ENCODE peak calls at places on chromosomes 1 and 21, in six cellular contexts. Q, R, X, E, H and P are unnamed samples.
A peak's percentile ranks its signal among the peaks of the same experiment; 100 is the strongest.

GRCh38 chr1:225470691-225471452 is 43.0 kb upstream of the LBR start:
- DNase-seq in Q (peak; percentile 55), R (no peak), X (peak; percentile 76), E (no peak), H (no peak), P (no peak)

GRCh38 chr1:56911098-56911497 is 54.7 kb downstream of the C8B start:
- DNase-seq in Q (no peak), R (no peak), X (no peak), E (no peak), H (peak; percentile 31), P (no peak)

GRCh38 chr21:45537746-45538291 is 4.4 kb downstream of the SLC19A1 start:
- DNase-seq in Q (peak; percentile 45), R (no peak), X (peak; percentile 72), E (no peak), H (no peak), P (no peak)

GRCh38 chr1:208248254-208248935 is 4.2 kb upstream of the PLXNA2 start:
- DNase-seq in Q (no peak), R (no peak), X (peak; percentile 77), E (no peak), H (no peak), P (no peak)

GRCh38 chr1:18434041-18434440 is 46.7 kb upstream of the KLHDC7A start:
- DNase-seq in Q (no peak), R (no peak), X (peak; percentile 39), E (no peak), H (no peak), P (no peak)

GRCh38 chr1:167272375-167272957 is 51.8 kb downstream of the POU2F1 start:
- DNase-seq in Q (no peak), R (no peak), X (no peak), E (no peak), H (no peak), P (no peak)

GRCh38 chr1:31937300-31938183 is 626 bp downstream of the PTP4A2 start:
- DNase-seq in Q (peak; percentile 91), R (peak; percentile 87), X (peak; percentile 96), E (peak; percentile 75), H (peak; percentile 60), P (peak; percentile 56)

GRCh38 chr1:171217658-171218443 is 30.4 kb upstream of the FMO1 start:
- DNase-seq in Q (no peak), R (no peak), X (no peak), E (no peak), H (no peak), P (no peak)

GRCh38 chr1:154474802-154475201 is 27.2 kb upstream of the TDRD10 start:
- DNase-seq in Q (no peak), R (no peak), X (peak; percentile 75), E (peak; percentile 92), H (peak; percentile 74), P (no peak)

GRCh38 chr21:35528109-35529042 is 479.3 kb upstream of the RUNX1 start:
- DNase-seq in Q (peak; percentile 64), R (peak; percentile 36), X (no peak), E (peak; percentile 19), H (peak; percentile 44), P (no peak)

GRCh38 chr1:167103236-167103894 is 9.5 kb downstream of the STYXL2 start:
- DNase-seq in Q (no peak), R (no peak), X (no peak), E (no peak), H (no peak), P (no peak)

GRCh38 chr1:204578867-204579664 is 62.9 kb downstream of the MDM4 start:
- DNase-seq in Q (peak; percentile 62), R (peak; percentile 48), X (no peak), E (peak; percentile 27), H (peak; percentile 30), P (no peak)

GRCh38 chr1:51313268-51313852 is 17.0 kb downstream of the TTC39A start:
- DNase-seq in Q (no peak), R (no peak), X (no peak), E (no peak), H (no peak), P (no peak)

GRCh38 chr1:8880068-8880676 is 1.7 kb upstream of the ENO1 start:
- DNase-seq in Q (peak; percentile 87), R (no peak), X (no peak), E (peak; percentile 74), H (peak; percentile 98), P (no peak)

GRCh38 chr21:35925497-35925896 is 134.8 kb downstream of the SETD4 start:
- DNase-seq in Q (no peak), R (no peak), X (no peak), E (no peak), H (peak; percentile 37), P (no peak)

GRCh38 chr1:39427369-39427768 is 64.1 kb upstream of the BMP8A start:
- DNase-seq in Q (no peak), R (no peak), X (no peak), E (no peak), H (no peak), P (no peak)

GRCh38 chr21:41316641-41317392 is at the start of gene FAM3B:
- DNase-seq in Q (no peak), R (no peak), X (no peak), E (no peak), H (no peak), P (peak; percentile 60)

GRCh38 chr1:3222042-3222692 is 153.2 kb downstream of the PRDM16 start:
- DNase-seq in Q (peak; percentile 90), R (no peak), X (no peak), E (peak; percentile 77), H (no peak), P (peak; percentile 54)

GRCh38 chr1:54379481-54380284 is 26.5 kb downstream of the SSBP3 start:
- DNase-seq in Q (peak; percentile 75), R (peak; percentile 69), X (no peak), E (no peak), H (no peak), P (no peak)

GRCh38 chr1:32335951-32336867 is at the start of gene MARCKSL1:
- DNase-seq in Q (peak; percentile 80), R (peak; percentile 95), X (peak; percentile 95), E (peak; percentile 85), H (peak; percentile 61), P (peak; percentile 88)

GRCh38 chr21:36247316-36247715 is 72.7 kb upstream of the MORC3 start:
- DNase-seq in Q (no peak), R (no peak), X (no peak), E (no peak), H (peak; percentile 9), P (no peak)

GRCh38 chr1:204685236-204686006 is at the start of gene LRRN2:
- DNase-seq in Q (peak; percentile 55), R (peak; percentile 60), X (no peak), E (peak; percentile 69), H (no peak), P (peak; percentile 19)

GRCh38 chr1:91440845-91441244 is 36.2 kb upstream of the HFM1 start:
- DNase-seq in Q (no peak), R (no peak), X (no peak), E (no peak), H (peak; percentile 26), P (no peak)
- TF ChIP-seq CTCF in Q (no peak), R (no peak), X (no peak), E (no peak), H (peak; percentile 26), P (no peak)

GRCh38 chr1:209249785-209250441 is 333.6 kb upstream of the CAMK1G start:
- DNase-seq in Q (no peak), R (no peak), X (no peak), E (no peak), H (no peak), P (no peak)

GRCh38 chr1:209249280-209249670 is 334.2 kb upstream of the CAMK1G start:
- DNase-seq in Q (no peak), R (no peak), X (no peak), E (no peak), H (no peak), P (no peak)

GRCh38 chr1:209248649-209249279 is 334.8 kb upstream of the CAMK1G start:
- DNase-seq in Q (no peak), R (no peak), X (no peak), E (peak; percentile 55), H (peak; percentile 71), P (peak; percentile 39)

GRCh38 chr1:209246660-209247059 is 336.9 kb upstream of the CAMK1G start:
- DNase-seq in Q (no peak), R (no peak), X (no peak), E (no peak), H (peak; percentile 19), P (no peak)

DNA sequence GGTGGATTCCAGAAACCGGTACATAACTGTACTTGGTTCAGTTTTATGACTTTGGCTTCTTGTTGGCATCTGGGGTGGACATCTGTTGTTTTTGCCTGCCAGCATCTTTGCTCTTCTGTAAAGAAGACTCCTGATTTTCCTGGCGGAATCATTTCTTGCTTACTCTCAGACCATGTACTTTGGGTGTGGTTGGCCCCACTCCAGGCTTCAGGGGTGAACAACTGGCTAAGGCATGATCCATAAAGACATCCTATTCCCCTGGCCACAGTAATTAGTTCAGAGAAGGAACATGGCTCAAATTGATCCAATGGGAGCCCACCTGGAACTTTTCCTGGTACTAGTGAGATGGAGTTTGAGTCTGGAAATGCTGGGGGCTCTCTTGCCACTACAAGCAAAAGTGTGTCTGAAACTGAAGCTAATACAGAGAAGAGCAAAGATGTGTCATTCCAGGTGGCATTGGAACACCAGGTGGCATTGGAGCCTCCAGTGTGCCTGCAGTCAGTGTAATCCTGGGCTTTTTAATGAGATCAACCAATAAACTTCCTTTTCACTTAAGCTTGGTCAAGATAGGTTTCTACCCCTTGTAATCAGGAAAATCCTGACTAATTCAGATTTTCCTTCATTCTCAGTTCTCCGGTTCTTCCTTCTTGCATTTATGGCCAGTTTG is 332.4 kb upstream of the CAMK1G start:
- DNase-seq in Q (no peak), R (no peak), X (no peak), E (no peak), H (no peak), P (no peak)
- TF ChIP-seq CTCF in Q (no peak), R (no peak), X (no peak), E (no peak), H (no peak), P (no peak)

GRCh38 chr1:156055343-156055645 is 712 bp downstream of the LAMTOR2 start:
- DNase-seq in Q (no peak), R (no peak), X (no peak), E (no peak), H (no peak), P (no peak)

GRCh38 chr1:156053770-156054499 is at the start of gene UBQLN4:
- DNase-seq in Q (peak; percentile 94), R (peak; percentile 89), X (peak; percentile 96), E (peak; percentile 87), H (peak; percentile 84), P (peak; percentile 88)

GRCh38 chr1:156051011-156051725 is 2.4 kb downstream of the UBQLN4 start:
- DNase-seq in Q (no peak), R (no peak), X (no peak), E (no peak), H (no peak), P (no peak)

GRCh38 chr1:156054500-156055342 is at the start of gene LAMTOR2:
- DNase-seq in Q (peak; percentile 99), R (peak; percentile 98), X (peak; percentile 100), E (peak; percentile 99), H (peak; percentile 97), P (peak; percentile 95)

GRCh38 chr1:156052862-156053769 is 482 bp downstream of the UBQLN4 start:
- DNase-seq in Q (peak; percentile 77), R (peak; percentile 81), X (peak; percentile 91), E (peak; percentile 68), H (peak; percentile 76), P (peak; percentile 79)
- TF ChIP-seq CTCF in Q (no peak), R (no peak), X (no peak), E (no peak), H (no peak), P (peak; percentile 51)

DNA sequence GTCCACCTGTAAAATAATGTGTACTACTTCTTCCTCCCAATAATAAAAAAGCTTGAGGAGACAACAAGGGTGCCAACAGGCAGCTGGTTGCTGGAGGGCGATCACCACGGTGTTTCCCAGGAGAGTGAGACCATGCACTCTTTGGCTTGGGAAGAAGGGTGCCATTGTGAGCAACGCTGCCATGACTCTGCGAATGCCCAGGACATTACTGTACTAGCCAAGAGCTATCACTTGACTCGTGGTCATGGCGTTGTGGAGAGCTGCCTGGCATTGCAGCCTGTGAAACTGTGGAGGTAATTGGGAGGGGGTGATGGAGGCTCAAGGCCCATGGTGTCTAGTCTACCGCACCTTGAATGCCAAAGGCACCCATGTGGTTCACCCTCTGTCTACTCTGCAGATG is 14.6 kb upstream of the PRMT2 start:
- DNase-seq in Q (no peak), R (no peak), X (no peak), E (no peak), H (no peak), P (no peak)
- TF ChIP-seq CTCF in Q (no peak), R (no peak), X (no peak), E (no peak), H (no peak), P (no peak)